ENCODE peak calls at places on chromosome 14, in nine cellular contexts. One of them, this sample, is unnamed.

GRCh38 chr14:32576088-32576795 is 247.1 kb downstream of the AKAP6 start:
- DNase-seq in hepatocyte: peak
- DNase-seq in upper lobe of right lung: no peak
- DNase-seq in IMR-90: peak
- DNase-seq in nephron progenitor cell: peak
- DNase-seq in foreskin fibroblast: no peak
- DNase-seq in heart left ventricle: no peak
- DNase-seq in lower leg skin: peak
- DNase-seq in AG04450: no peak
- DNase-seq in this sample: peak

GRCh38 chr14:95314609-95315008 is 5.1 kb downstream of the CLMN start:
- DNase-seq in hepatocyte: peak
- DNase-seq in upper lobe of right lung: no peak
- DNase-seq in IMR-90: no peak
- DNase-seq in nephron progenitor cell: no peak
- DNase-seq in foreskin fibroblast: peak
- DNase-seq in heart left ventricle: no peak
- DNase-seq in lower leg skin: no peak
- DNase-seq in AG04450: no peak
- DNase-seq in this sample: peak

GRCh38 chr14:68535404-68536024 is 257.4 kb downstream of the ZFP36L1 start:
- DNase-seq in hepatocyte: no peak
- DNase-seq in upper lobe of right lung: no peak
- DNase-seq in IMR-90: peak
- DNase-seq in nephron progenitor cell: no peak
- DNase-seq in foreskin fibroblast: peak
- DNase-seq in heart left ventricle: no peak
- DNase-seq in lower leg skin: no peak
- DNase-seq in AG04450: peak
- DNase-seq in this sample: no peak

GRCh38 chr14:51079489-51079888 is 15.4 kb downstream of the TRIM9 start:
- DNase-seq in hepatocyte: no peak
- DNase-seq in upper lobe of right lung: no peak
- DNase-seq in IMR-90: no peak
- DNase-seq in nephron progenitor cell: no peak
- DNase-seq in foreskin fibroblast: no peak
- DNase-seq in heart left ventricle: no peak
- DNase-seq in lower leg skin: no peak
- DNase-seq in AG04450: no peak
- DNase-seq in this sample: no peak

GRCh38 chr14:34013714-34014055 is 62.8 kb upstream of the EGLN3 start:
- DNase-seq in hepatocyte: no peak
- DNase-seq in upper lobe of right lung: no peak
- DNase-seq in IMR-90: no peak
- DNase-seq in nephron progenitor cell: no peak
- DNase-seq in foreskin fibroblast: no peak
- DNase-seq in heart left ventricle: no peak
- DNase-seq in lower leg skin: no peak
- DNase-seq in AG04450: no peak
- DNase-seq in this sample: peak

GRCh38 chr14:93137864-93138263 is 22.1 kb upstream of the ITPK1 start:
- DNase-seq in hepatocyte: peak
- DNase-seq in upper lobe of right lung: peak
- DNase-seq in IMR-90: peak
- DNase-seq in nephron progenitor cell: no peak
- DNase-seq in foreskin fibroblast: no peak
- DNase-seq in heart left ventricle: peak
- DNase-seq in lower leg skin: no peak
- DNase-seq in AG04450: no peak
- DNase-seq in this sample: no peak

GRCh38 chr14:50943943-50944646 is at the start of gene PYGL:
- DNase-seq in hepatocyte: peak
- DNase-seq in upper lobe of right lung: peak
- DNase-seq in IMR-90: peak
- DNase-seq in nephron progenitor cell: peak
- DNase-seq in foreskin fibroblast: peak
- DNase-seq in heart left ventricle: peak
- DNase-seq in lower leg skin: peak
- DNase-seq in AG04450: no peak
- DNase-seq in this sample: peak

GRCh38 chr14:91103116-91103515 is 10.8 kb upstream of the DGLUCY start:
- DNase-seq in hepatocyte: no peak
- DNase-seq in upper lobe of right lung: no peak
- DNase-seq in IMR-90: no peak
- DNase-seq in nephron progenitor cell: no peak
- DNase-seq in foreskin fibroblast: no peak
- DNase-seq in heart left ventricle: no peak
- DNase-seq in lower leg skin: no peak
- DNase-seq in AG04450: no peak
- DNase-seq in this sample: no peak

GRCh38 chr14:75849496-75849895 is 132.3 kb downstream of the TGFB3 start:
- DNase-seq in hepatocyte: no peak
- DNase-seq in upper lobe of right lung: no peak
- DNase-seq in IMR-90: no peak
- DNase-seq in nephron progenitor cell: no peak
- DNase-seq in foreskin fibroblast: no peak
- DNase-seq in heart left ventricle: no peak
- DNase-seq in lower leg skin: no peak
- DNase-seq in AG04450: no peak
- DNase-seq in this sample: no peak

GRCh38 chr14:87992349-87992719 is 648 bp downstream of the GALC start:
- DNase-seq in hepatocyte: no peak
- DNase-seq in upper lobe of right lung: no peak
- DNase-seq in IMR-90: peak
- DNase-seq in nephron progenitor cell: no peak
- DNase-seq in foreskin fibroblast: no peak
- DNase-seq in heart left ventricle: no peak
- DNase-seq in lower leg skin: no peak
- DNase-seq in AG04450: no peak
- DNase-seq in this sample: peak

GRCh38 chr14:73047808-73048207 is 10.5 kb upstream of the RBM25 start:
- DNase-seq in hepatocyte: no peak
- DNase-seq in upper lobe of right lung: no peak
- DNase-seq in IMR-90: no peak
- DNase-seq in nephron progenitor cell: no peak
- DNase-seq in foreskin fibroblast: no peak
- DNase-seq in heart left ventricle: no peak
- DNase-seq in lower leg skin: no peak
- DNase-seq in AG04450: no peak
- DNase-seq in this sample: no peak

GRCh38 chr14:87449016-87449415 is 544.0 kb downstream of the GALC start:
- DNase-seq in hepatocyte: no peak
- DNase-seq in upper lobe of right lung: no peak
- DNase-seq in IMR-90: no peak
- DNase-seq in nephron progenitor cell: no peak
- DNase-seq in foreskin fibroblast: no peak
- DNase-seq in heart left ventricle: no peak
- DNase-seq in lower leg skin: no peak
- DNase-seq in AG04450: no peak
- DNase-seq in this sample: no peak

GRCh38 chr14:38210168-38210567 is 2.5 kb downstream of the SSTR1 start:
- DNase-seq in hepatocyte: peak
- DNase-seq in upper lobe of right lung: no peak
- DNase-seq in IMR-90: peak
- DNase-seq in nephron progenitor cell: no peak
- DNase-seq in foreskin fibroblast: peak
- DNase-seq in heart left ventricle: no peak
- DNase-seq in lower leg skin: no peak
- DNase-seq in AG04450: no peak
- DNase-seq in this sample: no peak

GRCh38 chr14:58193542-58193941 is 6.4 kb upstream of the ACTR10 start:
- DNase-seq in hepatocyte: no peak
- DNase-seq in upper lobe of right lung: no peak
- DNase-seq in IMR-90: no peak
- DNase-seq in nephron progenitor cell: no peak
- DNase-seq in foreskin fibroblast: no peak
- DNase-seq in heart left ventricle: no peak
- DNase-seq in lower leg skin: no peak
- DNase-seq in AG04450: no peak
- DNase-seq in this sample: no peak

GRCh38 chr14:89185919-89186849 is 230.8 kb downstream of the FOXN3 start:
- DNase-seq in hepatocyte: peak
- DNase-seq in upper lobe of right lung: no peak
- DNase-seq in IMR-90: peak
- DNase-seq in nephron progenitor cell: no peak
- DNase-seq in foreskin fibroblast: peak
- DNase-seq in heart left ventricle: no peak
- DNase-seq in lower leg skin: no peak
- DNase-seq in AG04450: peak
- DNase-seq in this sample: no peak

DNA sequence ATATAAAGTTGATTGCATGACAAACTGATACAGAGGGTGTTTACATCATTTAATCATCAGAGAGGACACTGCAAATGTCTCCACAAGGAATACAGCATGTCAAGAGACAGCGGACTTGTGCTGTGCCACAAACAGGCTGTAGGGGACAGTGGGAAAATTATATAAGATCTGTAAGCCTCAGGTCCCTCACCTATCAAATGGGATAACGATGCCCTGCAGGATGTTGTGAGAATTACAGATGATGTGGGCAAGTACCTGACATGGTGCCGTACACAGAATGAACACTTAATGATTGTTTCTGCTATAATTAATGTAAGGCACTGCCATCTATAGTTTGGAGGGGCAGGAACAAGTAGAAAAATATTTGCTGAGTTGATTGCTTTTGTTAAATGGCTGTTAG is 81.9 kb upstream of the GTF2A1 start:
- DNase-seq in hepatocyte: no peak
- DNase-seq in upper lobe of right lung: no peak
- DNase-seq in IMR-90: no peak
- DNase-seq in nephron progenitor cell: no peak
- DNase-seq in foreskin fibroblast: no peak
- DNase-seq in heart left ventricle: no peak
- DNase-seq in lower leg skin: no peak
- DNase-seq in AG04450: no peak
- DNase-seq in this sample: no peak
- TF ChIP-seq CTCF in hepatocyte: no peak
- TF ChIP-seq CTCF in upper lobe of right lung: no peak
- TF ChIP-seq CTCF in IMR-90: no peak
- TF ChIP-seq CTCF in nephron progenitor cell: peak
- TF ChIP-seq CTCF in foreskin fibroblast: no peak
- TF ChIP-seq CTCF in heart left ventricle: no peak
- TF ChIP-seq CTCF in lower leg skin: no peak
- TF ChIP-seq CTCF in AG04450: no peak
- TF ChIP-seq CTCF in this sample: no peak

GRCh38 chr14:103714063-103714724 is 1.1 kb downstream of the XRCC3 start:
- DNase-seq in hepatocyte: no peak
- DNase-seq in upper lobe of right lung: no peak
- DNase-seq in IMR-90: no peak
- DNase-seq in nephron progenitor cell: no peak
- DNase-seq in foreskin fibroblast: no peak
- DNase-seq in heart left ventricle: no peak
- DNase-seq in lower leg skin: no peak
- DNase-seq in AG04450: no peak
- DNase-seq in this sample: no peak
- TF ChIP-seq CTCF in hepatocyte: no peak
- TF ChIP-seq CTCF in upper lobe of right lung: no peak
- TF ChIP-seq CTCF in IMR-90: no peak
- TF ChIP-seq CTCF in nephron progenitor cell: no peak
- TF ChIP-seq CTCF in foreskin fibroblast: no peak
- TF ChIP-seq CTCF in heart left ventricle: no peak
- TF ChIP-seq CTCF in lower leg skin: no peak
- TF ChIP-seq CTCF in AG04450: no peak
- TF ChIP-seq CTCF in this sample: no peak

GRCh38 chr14:106491851-106492250 is 965.5 kb downstream of the TMEM121 start:
- DNase-seq in hepatocyte: no peak
- DNase-seq in upper lobe of right lung: no peak
- DNase-seq in IMR-90: no peak
- DNase-seq in nephron progenitor cell: peak
- DNase-seq in foreskin fibroblast: no peak
- DNase-seq in heart left ventricle: no peak
- DNase-seq in lower leg skin: no peak
- DNase-seq in AG04450: no peak
- DNase-seq in this sample: no peak
- TF ChIP-seq CTCF in hepatocyte: no peak
- TF ChIP-seq CTCF in upper lobe of right lung: peak
- TF ChIP-seq CTCF in IMR-90: no peak
- TF ChIP-seq CTCF in nephron progenitor cell: no peak
- TF ChIP-seq CTCF in foreskin fibroblast: no peak
- TF ChIP-seq CTCF in heart left ventricle: peak
- TF ChIP-seq CTCF in lower leg skin: no peak
- TF ChIP-seq CTCF in AG04450: peak
- TF ChIP-seq CTCF in this sample: peak

DNA sequence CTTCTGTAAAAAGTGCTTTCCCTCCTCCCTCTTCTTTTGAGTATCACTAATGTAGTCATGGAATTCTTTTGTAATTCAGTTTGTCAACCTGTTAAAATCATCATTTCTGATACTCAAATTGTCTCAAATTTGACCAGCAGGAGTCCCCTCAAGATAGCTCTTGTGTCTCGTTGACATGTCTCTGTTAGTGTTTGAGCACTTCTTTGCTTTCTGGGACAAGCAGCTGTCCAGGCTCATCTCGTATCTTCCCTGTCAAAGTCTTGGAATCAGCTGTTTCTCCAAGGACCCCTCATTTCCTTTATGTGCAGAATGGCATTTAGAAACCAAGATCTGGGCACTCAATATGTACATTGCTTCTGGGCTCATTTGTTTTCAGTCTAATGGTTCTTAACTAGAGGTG is 10.7 kb downstream of the CIPC start:
- DNase-seq in hepatocyte: no peak
- DNase-seq in upper lobe of right lung: no peak
- DNase-seq in IMR-90: no peak
- DNase-seq in nephron progenitor cell: no peak
- DNase-seq in foreskin fibroblast: no peak
- DNase-seq in heart left ventricle: no peak
- DNase-seq in lower leg skin: no peak
- DNase-seq in AG04450: no peak
- DNase-seq in this sample: no peak
- TF ChIP-seq CTCF in hepatocyte: no peak
- TF ChIP-seq CTCF in upper lobe of right lung: no peak
- TF ChIP-seq CTCF in IMR-90: no peak
- TF ChIP-seq CTCF in nephron progenitor cell: no peak
- TF ChIP-seq CTCF in foreskin fibroblast: no peak
- TF ChIP-seq CTCF in heart left ventricle: no peak
- TF ChIP-seq CTCF in lower leg skin: no peak
- TF ChIP-seq CTCF in AG04450: no peak
- TF ChIP-seq CTCF in this sample: no peak